ENCODE peak calls at places on chromosomes 4 and X, in eight cellular contexts. Y is EH; W is astrocyte of the cerebellum; E is stimulated activated CD4-positive, alpha-beta T cell treated with anti-CD3 and anti-CD28 coated beads, Interleukin-2, amount 100 ng/mL, for 24 hours; I is HuH-7; S is pons; P is heart right ventricle; A is NCI-H748 treated with DMSO at 0.1 percent for 48 hours. L is an unnamed sample.
A peak's percentile ranks its signal among the peaks of the same experiment; 100 is the strongest.

GRCh38 chr4:184348311-184349233 is 125.8 kb downstream of the IRF2 start:
- DNase-seq in P (peak; percentile 56), A (no peak), E (no peak), S (no peak), W (no peak), Y (no peak), I (peak; percentile 7), L (no peak)

GRCh38 chr4:21726255-21726815 is 222.2 kb downstream of the KCNIP4 start:
- DNase-seq in P (no peak), A (no peak), I (no peak), W (no peak), Y (peak; percentile 48), S (no peak), E (no peak), L (no peak)

GRCh38 chr4:8646296-8647093 is 53.9 kb downstream of the CPZ start:
- DNase-seq in A (peak; percentile 0), P (no peak), Y (no peak), E (no peak), W (no peak), S (no peak), I (peak; percentile 32), L (peak; percentile 8)

GRCh38 chr4:128800305-128800704 is 9.2 kb upstream of the JADE1 start:
- DNase-seq in S (no peak), A (no peak), P (no peak), W (no peak), I (no peak), E (no peak), Y (no peak), L (no peak)

GRCh38 chr4:75561789-75562188 is 5.9 kb downstream of the ODAPH start:
- DNase-seq in A (no peak), W (no peak), Y (no peak), S (no peak), P (no peak), I (no peak), E (no peak), L (no peak)

GRCh38 chr4:169225058-169225751 is 45.6 kb downstream of the SH3RF1 start:
- DNase-seq in Y (peak; percentile 98), I (no peak), S (no peak), A (no peak), E (no peak), P (no peak), W (peak; percentile 63), L (no peak)

GRCh38 chrX:28610746-28611145 is 23.5 kb downstream of the IL1RAPL1 start:
- DNase-seq in W (no peak), E (no peak), A (no peak), I (no peak), P (no peak), S (no peak), Y (no peak), L (no peak)

GRCh38 chrX:3010532-3010931 is 4.2 kb downstream of the ARSH start:
- DNase-seq in P (no peak), A (no peak), I (no peak), W (no peak), E (no peak), Y (no peak), S (no peak), L (no peak)

GRCh38 chr4:152709675-152710438 is 30.1 kb upstream of the TMEM154 start:
- DNase-seq in E (no peak), Y (no peak), P (no peak), A (no peak), I (no peak), W (no peak), S (no peak), L (no peak)

GRCh38 chr4:81196126-81196650 is 18.8 kb downstream of the PRKG2 start:
- DNase-seq in Y (no peak), E (no peak), I (no peak), P (no peak), A (no peak), W (no peak), S (no peak), L (no peak)

GRCh38 chr4:138665851-138666250 is 349.7 kb upstream of the NOCT start:
- DNase-seq in E (no peak), P (no peak), I (no peak), Y (no peak), S (no peak), W (no peak), A (no peak), L (no peak)

GRCh38 chr4:14958436-14958835 is 43.8 kb upstream of the CPEB2 start:
- DNase-seq in E (no peak), A (no peak), P (no peak), I (no peak), W (no peak), S (no peak), Y (no peak), L (no peak)

GRCh38 chr4:100177855-100178254 is 12.4 kb downstream of the DDIT4L start:
- DNase-seq in S (no peak), E (no peak), A (no peak), P (no peak), Y (no peak), W (no peak), I (no peak), L (no peak)

GRCh38 chr4:97153042-97153441 is 990.2 kb downstream of the STPG2 start:
- DNase-seq in W (peak; percentile 18), Y (no peak), I (no peak), P (no peak), E (no peak), A (peak; percentile 6), S (peak; percentile 20), L (no peak)

GRCh38 chr4:158172196-158172557 is 648 bp downstream of the GASK1B start:
- DNase-seq in S (no peak), I (no peak), P (no peak), E (no peak), Y (no peak), A (no peak), W (no peak), L (no peak)

GRCh38 chrX:129808163-129808828 is 28.5 kb downstream of the SASH3 start:
- DNase-seq in Y (no peak), A (no peak), I (no peak), W (no peak), E (no peak), P (no peak), S (no peak), L (no peak)

GRCh38 chr4:74659576-74660411 is 134.5 kb downstream of the BTC start:
- DNase-seq in P (no peak), Y (peak; percentile 98), E (no peak), S (peak; percentile 5), I (no peak), A (no peak), W (peak; percentile 98), L (no peak)

GRCh38 chr4:163143532-163143931 is 23.2 kb downstream of the NAF1 start:
- DNase-seq in A (no peak), P (no peak), I (no peak), S (no peak), E (no peak), W (no peak), Y (no peak), L (no peak)

GRCh38 chrX:2801223-2801622 is 27.5 kb upstream of the GYG2 start:
- DNase-seq in P (no peak), A (no peak), S (no peak), I (no peak), E (no peak), Y (no peak), W (no peak), L (no peak)

GRCh38 chr4:39353478-39354177 is 12.5 kb downstream of the RFC1 start:
- DNase-seq in E (peak; percentile 30), Y (peak; percentile 60), S (peak; percentile 71), P (no peak), I (no peak), W (no peak), A (no peak), L (no peak)

GRCh38 chrX:15350329-15350996 is 15.1 kb upstream of the PIGA start:
- DNase-seq in P (no peak), I (no peak), E (no peak), W (no peak), Y (no peak), A (no peak), S (no peak), L (no peak)

GRCh38 chr4:7723625-7724024 is 216.0 kb downstream of the AFAP1 start:
- DNase-seq in S (no peak), Y (no peak), P (no peak), E (no peak), W (no peak), I (no peak), A (no peak), L (no peak)

GRCh38 chr4:89356086-89356485 is 48.5 kb upstream of the GPRIN3 start:
- DNase-seq in S (no peak), P (no peak), E (no peak), Y (no peak), A (peak; percentile 84), W (no peak), I (no peak), L (no peak)

GRCh38 chr4:81032805-81033684 is 2.5 kb downstream of the BMP3 start:
- DNase-seq in W (no peak), I (no peak), A (no peak), E (no peak), S (no peak), P (no peak), Y (no peak), L (no peak)

GRCh38 chrX:15050395-15050794 is 177.2 kb downstream of the MOSPD2 start:
- DNase-seq in I (no peak), P (no peak), W (no peak), S (no peak), A (no peak), Y (no peak), E (no peak), L (no peak)

GRCh38 chr4:38674206-38675144 is 10.5 kb downstream of the KLF3 start:
- DNase-seq in Y (peak; percentile 24), S (no peak), E (no peak), A (no peak), W (no peak), I (no peak), P (no peak), L (no peak)

GRCh38 chr4:99943904-99944437 is 2.4 kb downstream of the DNAJB14 start:
- DNase-seq in A (no peak), E (no peak), I (no peak), S (no peak), P (no peak), Y (no peak), W (no peak), L (no peak)

GRCh38 chr4:95428216-95429085 is 120.3 kb downstream of the UNC5C start:
- DNase-seq in S (peak; percentile 69), A (no peak), W (peak; percentile 5), E (no peak), I (no peak), P (no peak), Y (no peak), L (no peak)

GRCh38 chr4:134132086-134132783 is 69.4 kb downstream of the PABPC4L start:
- DNase-seq in W (no peak), Y (no peak), P (no peak), I (no peak), S (no peak), E (no peak), A (no peak), L (no peak)